ENCODE peak calls at places on chromosomes 7 and 10, in six cellular contexts. D is spleen, H is psoas muscle, V is adrenal gland, I is ovary, C is body of pancreas. O is an unnamed sample. For H3K4me1, the result is how much of the 10 kb centered on the place peaks cover.

GRCh38 chr10:86330778-86331763 is 35.5 kb downstream of the GRID1 start:
- DNase-seq in D (peak), H (no peak), V (no peak), I (no peak), C (no peak), O (no peak)

GRCh38 chr7:38383281-38383680 is 109.8 kb upstream of the TARP start:
- DNase-seq in D (no peak), H (no peak), V (no peak), I (no peak), C (no peak), O (no peak)

GRCh38 chr7:28958235-28958945 is at the start of gene TRIL:
- DNase-seq in D (peak), H (peak), V (peak), I (peak), C (peak), O (peak)

GRCh38 chr10:126397640-126398382 is 9.5 kb upstream of the ADAM12 start:
- DNase-seq in D (no peak), H (no peak), V (no peak), I (no peak), C (no peak), O (no peak)

GRCh38 chr10:10528563-10528910 is 489.1 kb upstream of the CELF2 start:
- DNase-seq in D (no peak), H (no peak), V (no peak), I (no peak), C (no peak), O (no peak)

GRCh38 chr7:153087498-153087897 is 327.9 kb downstream of the ACTR3B start:
- DNase-seq in D (no peak), H (no peak), V (no peak), I (no peak), C (no peak), O (no peak)

GRCh38 chr7:74193054-74193453 is 16.8 kb upstream of the LAT2 start:
- DNase-seq in D (no peak), H (no peak), V (peak), I (no peak), C (no peak), O (no peak)

GRCh38 chr7:11707606-11708193 is 124.3 kb downstream of the THSD7A start:
- DNase-seq in D (no peak), H (no peak), V (no peak), I (no peak), C (no peak), O (no peak)

GRCh38 chr7:26787696-26788095 is 76.7 kb downstream of the SKAP2 start:
- DNase-seq in D (no peak), H (no peak), V (no peak), I (no peak), C (no peak), O (no peak)

GRCh38 chr7:74586258-74587200 is 71.0 kb upstream of the GTF2I start:
- DNase-seq in D (no peak), H (no peak), V (peak), I (peak), C (no peak), O (no peak)

GRCh38 chr10:91653214-91653875 is 20.5 kb upstream of the PPP1R3C start:
- DNase-seq in D (no peak), H (no peak), V (no peak), I (no peak), C (no peak), O (no peak)

GRCh38 chr7:95905165-95905564 is 132.8 kb downstream of the DYNC1I1 start:
- DNase-seq in D (no peak), H (no peak), V (no peak), I (no peak), C (no peak), O (no peak)

GRCh38 chr7:1737956-1738355 is 67.9 kb downstream of the ELFN1 start:
- DNase-seq in D (no peak), H (no peak), V (no peak), I (no peak), C (no peak), O (no peak)

GRCh38 chr7:140604760-140605159 is 35.9 kb downstream of the DENND2A start:
- DNase-seq in D (no peak), H (no peak), V (no peak), I (no peak), C (no peak), O (no peak)

GRCh38 chr7:140607441-140607989 is 33.1 kb downstream of the DENND2A start:
- DNase-seq in D (peak), H (peak), V (peak), I (peak), C (peak), O (peak)

GRCh38 chr7:140601566-140602174 is 38.9 kb downstream of the DENND2A start:
- DNase-seq in D (peak), H (no peak), V (no peak), I (no peak), C (no peak), O (no peak)

GRCh38 chr7:140605337-140605736 is 35.3 kb downstream of the DENND2A start:
- DNase-seq in D (no peak), H (no peak), V (no peak), I (no peak), C (no peak), O (no peak)

GRCh38 chr7:140604076-140604475 is 36.5 kb downstream of the DENND2A start:
- DNase-seq in D (no peak), H (no peak), V (no peak), I (no peak), C (no peak), O (no peak)
- H3K4me1 ChIP-seq in D (under half), H (under half), V (under half), I (under half), C (under half), O (under half)

GRCh38 chr10:124741922-124742417 is 2.2 kb downstream of the FAM53B start:
- DNase-seq in D (peak), H (peak), V (no peak), I (no peak), C (no peak), O (peak)

GRCh38 chr10:124742418-124743187 is 1.6 kb downstream of the FAM53B start:
- DNase-seq in D (peak), H (peak), V (peak), I (no peak), C (no peak), O (peak)

GRCh38 chr10:124744047-124744687 is at the start of gene FAM53B:
- DNase-seq in D (peak), H (peak), V (peak), I (peak), C (peak), O (no peak)

GRCh38 chr10:124744688-124745055 is 494 bp upstream of the FAM53B start:
- DNase-seq in D (no peak), H (no peak), V (no peak), I (no peak), C (no peak), O (no peak)

DNA sequence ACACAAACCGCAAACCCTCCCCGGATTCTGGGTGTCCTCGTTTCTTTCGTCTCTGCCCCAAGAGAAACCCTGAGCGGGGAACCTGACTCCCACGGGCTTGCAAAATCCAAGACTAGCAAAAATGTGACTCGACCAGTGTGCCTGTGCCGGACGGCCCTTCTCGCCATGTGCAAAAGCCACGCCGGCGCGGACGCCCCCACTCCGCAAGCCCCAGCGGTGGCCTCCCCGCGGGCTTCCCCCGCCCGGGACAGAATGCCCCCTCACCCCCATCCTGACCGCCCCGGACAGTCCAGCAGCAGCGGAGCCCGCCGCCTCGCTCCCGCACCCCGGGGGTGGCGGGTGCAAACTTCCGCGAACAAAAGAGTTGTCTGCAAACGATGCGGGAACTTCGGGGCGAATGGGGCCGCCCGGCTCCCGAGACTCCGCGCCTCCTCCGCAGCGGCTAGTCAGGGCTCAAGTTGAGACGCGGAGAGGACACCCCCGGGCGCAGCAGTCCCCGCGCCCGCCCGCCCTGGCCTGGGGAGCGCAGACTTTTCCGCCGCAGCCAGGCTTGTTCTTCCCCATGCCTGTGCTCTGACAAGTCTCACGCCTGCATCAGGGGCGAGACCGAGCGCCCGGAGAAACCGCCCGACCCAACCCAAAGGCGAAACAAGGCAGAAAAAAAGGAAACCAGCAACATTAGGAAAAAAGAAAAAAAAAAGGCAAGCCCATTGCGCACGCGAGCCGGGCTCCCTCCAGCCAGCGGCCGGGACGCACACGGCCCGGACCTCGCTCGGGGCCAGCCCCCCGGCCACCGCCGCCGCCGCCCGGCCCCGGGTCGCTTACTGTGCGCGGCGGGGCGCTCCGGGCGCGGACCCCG is 761 bp downstream of the FAM53B start:
- DNase-seq in D (peak), H (peak), V (peak), I (no peak), C (peak), O (no peak)
- H3K27ac ChIP-seq in D (peak), H (peak), V (peak), I (peak), C (peak), O (peak)

DNA sequence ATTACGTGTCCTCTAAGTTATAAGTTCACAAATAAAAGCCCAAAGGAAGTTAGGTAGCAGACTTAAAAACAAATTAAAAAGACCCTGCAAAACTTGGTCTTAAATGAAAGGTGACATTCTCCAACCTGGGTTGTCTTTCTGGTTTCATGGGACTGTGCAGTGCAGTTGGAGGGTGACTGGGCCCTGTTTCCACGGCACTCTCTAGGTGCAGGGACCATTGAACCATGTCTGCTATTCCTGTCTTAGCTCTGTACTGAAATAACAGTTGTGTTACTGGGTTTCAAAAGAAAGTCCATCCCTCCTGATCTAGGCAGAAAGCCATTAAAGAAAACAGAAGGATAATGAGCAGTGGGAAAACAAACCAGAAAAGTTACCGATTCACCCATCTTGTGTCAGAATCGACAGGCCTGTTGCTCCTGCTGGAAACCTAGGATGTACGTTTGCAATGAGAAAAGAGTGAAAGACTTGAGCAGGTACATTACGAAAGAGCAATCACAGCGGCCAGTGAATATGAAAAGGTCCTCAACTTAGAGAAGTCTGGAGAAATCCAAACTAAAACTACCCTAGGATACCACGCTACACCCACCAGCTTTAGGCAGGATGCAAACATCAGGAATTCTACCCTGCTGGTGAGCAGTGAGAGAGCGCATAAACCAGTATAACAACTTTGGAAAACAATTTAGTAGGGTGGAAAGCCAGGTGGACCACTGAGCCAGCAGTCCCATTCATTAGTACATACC is 24.5 kb downstream of the SPDYE6 start:
- DNase-seq in D (no peak), H (no peak), V (no peak), I (no peak), C (no peak), O (peak)
- TF ChIP-seq CTCF in D (no peak), H (no peak), V (no peak), I (no peak), C (no peak), O (no peak)

GRCh38 chr10:97784200-97784811 is 12.5 kb upstream of the SFRP5 start:
- DNase-seq in D (no peak), H (no peak), V (no peak), I (no peak), C (no peak), O (no peak)
- H3K4me1 ChIP-seq in D (under half), H (under half), V (under half), I (under half), C (half or more), O (under half)

DNA sequence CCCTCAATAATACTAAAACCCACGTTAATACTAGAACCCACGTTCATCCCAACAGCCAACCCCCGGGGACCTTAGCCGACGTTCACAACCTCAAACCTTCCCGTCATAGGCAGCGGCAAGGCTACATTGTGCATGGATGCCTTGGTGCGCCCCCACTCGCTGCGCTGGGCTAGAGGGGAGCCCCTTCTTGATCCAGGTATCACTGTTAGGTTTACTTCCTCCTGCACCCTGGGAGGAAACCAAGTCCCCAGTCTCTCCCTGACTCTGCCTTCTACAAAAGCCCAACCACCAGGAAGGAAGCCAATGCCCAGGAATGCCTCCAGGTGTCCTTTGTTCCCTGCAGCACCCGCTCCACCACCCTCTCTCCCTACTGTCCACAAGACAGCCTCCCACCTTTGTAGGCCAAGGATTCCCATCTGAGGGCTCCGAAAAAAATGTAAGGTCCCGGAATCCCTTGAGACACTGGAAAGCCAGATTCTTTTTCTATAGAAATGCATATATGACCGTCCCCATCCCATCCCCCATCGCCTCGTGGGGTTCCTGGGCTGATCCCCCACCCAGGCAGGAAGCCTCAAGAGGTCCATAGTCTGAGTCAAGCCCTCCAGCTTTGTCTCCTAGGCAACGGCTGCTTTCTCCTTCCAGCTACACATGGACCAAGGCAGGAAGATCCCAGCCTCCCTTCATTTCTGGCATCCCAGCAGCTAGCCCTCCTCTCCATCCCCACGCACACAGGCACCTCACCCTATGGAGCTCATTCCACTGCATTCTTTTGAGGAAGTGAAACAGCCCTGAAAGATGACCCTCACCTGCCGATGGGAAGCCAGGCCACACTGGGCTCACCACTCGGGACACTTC is 25.2 kb downstream of the CTBP2 start:
- DNase-seq in D (peak), H (no peak), V (peak), I (no peak), C (peak), O (no peak)
- H3K27ac ChIP-seq in D (no peak), H (no peak), V (no peak), I (no peak), C (peak), O (no peak)

GRCh38 chr7:157493017-157493416 is 156.2 kb downstream of the DNAJB6 start:
- DNase-seq in D (no peak), H (no peak), V (no peak), I (no peak), C (no peak), O (peak)
- TF ChIP-seq CTCF in D (no peak), H (no peak), V (no peak), I (no peak), C (no peak), O (no peak)